ENCODE peak calls at places on chromosomes 4 and X, in ten cellular contexts. One of them, this sample, is unnamed.

GRCh38 chrX:7926501-7926900 is 712 bp downstream of the PNPLA4 start:
- DNase-seq in lower leg skin: no peak
- DNase-seq in nucleus accumbens: no peak
- DNase-seq in stimulated activated CD4-positive, alpha-beta T cell treated with anti-CD3 and anti-CD28 coated beads, Interleukin-4, amount 100 ng/mL, for 1 hour: no peak
- DNase-seq in ELR: peak; percentile 24
- DNase-seq in NCI-H1417: no peak
- DNase-seq in posterior cingulate gyrus: no peak
- DNase-seq in mucosa of descending colon: no peak
- DNase-seq in glutamatergic neuron: no peak
- DNase-seq in activated gamma-delta T cell treated with Interleukin-2 at 50 U/mL for 16 hours: no peak
- DNase-seq in this sample: no peak

GRCh38 chr4:142944565-142944964 is 98.5 kb upstream of the INPP4B start:
- DNase-seq in lower leg skin: no peak
- DNase-seq in nucleus accumbens: no peak
- DNase-seq in stimulated activated CD4-positive, alpha-beta T cell treated with anti-CD3 and anti-CD28 coated beads, Interleukin-4, amount 100 ng/mL, for 1 hour: no peak
- DNase-seq in ELR: no peak
- DNase-seq in NCI-H1417: no peak
- DNase-seq in posterior cingulate gyrus: no peak
- DNase-seq in mucosa of descending colon: no peak
- DNase-seq in glutamatergic neuron: no peak
- DNase-seq in activated gamma-delta T cell treated with Interleukin-2 at 50 U/mL for 16 hours: no peak
- DNase-seq in this sample: no peak

GRCh38 chr4:144611850-144612249 is 34.1 kb upstream of the HHIP start:
- DNase-seq in lower leg skin: no peak
- DNase-seq in nucleus accumbens: peak; percentile 1
- DNase-seq in stimulated activated CD4-positive, alpha-beta T cell treated with anti-CD3 and anti-CD28 coated beads, Interleukin-4, amount 100 ng/mL, for 1 hour: no peak
- DNase-seq in ELR: peak; percentile 47
- DNase-seq in NCI-H1417: no peak
- DNase-seq in posterior cingulate gyrus: no peak
- DNase-seq in mucosa of descending colon: peak; percentile 10
- DNase-seq in glutamatergic neuron: peak; percentile 31
- DNase-seq in activated gamma-delta T cell treated with Interleukin-2 at 50 U/mL for 16 hours: no peak
- DNase-seq in this sample: no peak

GRCh38 chr4:173538903-173539445 is 8.9 kb upstream of the HAND2 start:
- DNase-seq in lower leg skin: no peak
- DNase-seq in nucleus accumbens: no peak
- DNase-seq in stimulated activated CD4-positive, alpha-beta T cell treated with anti-CD3 and anti-CD28 coated beads, Interleukin-4, amount 100 ng/mL, for 1 hour: no peak
- DNase-seq in ELR: no peak
- DNase-seq in NCI-H1417: no peak
- DNase-seq in posterior cingulate gyrus: no peak
- DNase-seq in mucosa of descending colon: no peak
- DNase-seq in glutamatergic neuron: no peak
- DNase-seq in activated gamma-delta T cell treated with Interleukin-2 at 50 U/mL for 16 hours: no peak
- DNase-seq in this sample: no peak

GRCh38 chr4:54400802-54401201 is 171.7 kb downstream of the PDGFRA start:
- DNase-seq in lower leg skin: no peak
- DNase-seq in nucleus accumbens: peak; percentile 9
- DNase-seq in stimulated activated CD4-positive, alpha-beta T cell treated with anti-CD3 and anti-CD28 coated beads, Interleukin-4, amount 100 ng/mL, for 1 hour: no peak
- DNase-seq in ELR: peak; percentile 72
- DNase-seq in NCI-H1417: no peak
- DNase-seq in posterior cingulate gyrus: peak; percentile 23
- DNase-seq in mucosa of descending colon: no peak
- DNase-seq in glutamatergic neuron: no peak
- DNase-seq in activated gamma-delta T cell treated with Interleukin-2 at 50 U/mL for 16 hours: no peak
- DNase-seq in this sample: no peak

GRCh38 chr4:33923469-33923868 is 2320.8 kb downstream of the ARAP2 start:
- DNase-seq in lower leg skin: no peak
- DNase-seq in nucleus accumbens: no peak
- DNase-seq in stimulated activated CD4-positive, alpha-beta T cell treated with anti-CD3 and anti-CD28 coated beads, Interleukin-4, amount 100 ng/mL, for 1 hour: no peak
- DNase-seq in ELR: no peak
- DNase-seq in NCI-H1417: no peak
- DNase-seq in posterior cingulate gyrus: no peak
- DNase-seq in mucosa of descending colon: no peak
- DNase-seq in glutamatergic neuron: no peak
- DNase-seq in activated gamma-delta T cell treated with Interleukin-2 at 50 U/mL for 16 hours: no peak
- DNase-seq in this sample: no peak

GRCh38 chrX:132045456-132045855 is 22.4 kb downstream of the STK26 start:
- DNase-seq in lower leg skin: no peak
- DNase-seq in nucleus accumbens: no peak
- DNase-seq in stimulated activated CD4-positive, alpha-beta T cell treated with anti-CD3 and anti-CD28 coated beads, Interleukin-4, amount 100 ng/mL, for 1 hour: no peak
- DNase-seq in ELR: no peak
- DNase-seq in NCI-H1417: no peak
- DNase-seq in posterior cingulate gyrus: no peak
- DNase-seq in mucosa of descending colon: no peak
- DNase-seq in glutamatergic neuron: no peak
- DNase-seq in activated gamma-delta T cell treated with Interleukin-2 at 50 U/mL for 16 hours: no peak
- DNase-seq in this sample: no peak

GRCh38 chr4:184503869-184504300 is 29.5 kb upstream of the IRF2 start:
- DNase-seq in lower leg skin: no peak
- DNase-seq in nucleus accumbens: no peak
- DNase-seq in stimulated activated CD4-positive, alpha-beta T cell treated with anti-CD3 and anti-CD28 coated beads, Interleukin-4, amount 100 ng/mL, for 1 hour: peak; percentile 5
- DNase-seq in ELR: peak; percentile 63
- DNase-seq in NCI-H1417: no peak
- DNase-seq in posterior cingulate gyrus: no peak
- DNase-seq in mucosa of descending colon: no peak
- DNase-seq in glutamatergic neuron: no peak
- DNase-seq in activated gamma-delta T cell treated with Interleukin-2 at 50 U/mL for 16 hours: peak; percentile 12
- DNase-seq in this sample: no peak

GRCh38 chrX:71366674-71367256 is 608 bp downstream of the TAF1 start:
- DNase-seq in lower leg skin: no peak
- DNase-seq in nucleus accumbens: no peak
- DNase-seq in stimulated activated CD4-positive, alpha-beta T cell treated with anti-CD3 and anti-CD28 coated beads, Interleukin-4, amount 100 ng/mL, for 1 hour: peak; percentile 35
- DNase-seq in ELR: peak; percentile 39
- DNase-seq in NCI-H1417: no peak
- DNase-seq in posterior cingulate gyrus: peak; percentile 12
- DNase-seq in mucosa of descending colon: peak; percentile 19
- DNase-seq in glutamatergic neuron: peak; percentile 30
- DNase-seq in activated gamma-delta T cell treated with Interleukin-2 at 50 U/mL for 16 hours: peak; percentile 7
- DNase-seq in this sample: peak; percentile 75

This sample was measured in activated effector memory CD4-positive, alpha-beta T cell treated with anti-CD3 and anti-CD28 coated beads, Interleukin-2, amount 50 U/mL, for 16 hours.